ENCODE peak calls at places on chromosomes 16 and 17, in seven cellular contexts. K is Panc1, W is sigmoid colon, V is transverse colon, D is HCT116, O is esophagus muscularis mucosa, A is breast epithelium. S is an unnamed sample. For H3K27me3, the result is how much of the 10 kb centered on the place peaks cover.

GRCh38 chr17:64028874-64029464 is 8.5 kb upstream of the ICAM2 start:
- DNase-seq in K (no peak), W (peak), V (peak), D (peak), O (no peak), A (peak), S (peak)

GRCh38 chr17:5500804-5501391 is 14.5 kb downstream of the MIS12 start:
- DNase-seq in K (no peak), W (peak), V (peak), D (no peak), O (no peak), A (peak), S (peak)

GRCh38 chr16:58970775-58971174 is 236.7 kb upstream of the GOT2 start:
- DNase-seq in K (no peak), W (no peak), V (no peak), D (no peak), O (no peak), A (no peak), S (no peak)

GRCh38 chr17:66275651-66276050 is 26.8 kb upstream of the PRKCA start:
- DNase-seq in K (peak), W (no peak), V (no peak), D (peak), O (no peak), A (no peak), S (peak)

GRCh38 chr16:56632160-56632847 is at the start of gene MT1M:
- DNase-seq in K (no peak), W (peak), V (peak), D (no peak), O (no peak), A (no peak), S (peak)

GRCh38 chr17:26818736-26819135 is 475.2 kb upstream of the WSB1 start:
- DNase-seq in K (no peak), W (no peak), V (no peak), D (peak), O (peak), A (no peak), S (no peak)

GRCh38 chr16:82990155-82990554 is 363.4 kb downstream of the CDH13 start:
- DNase-seq in K (no peak), W (no peak), V (no peak), D (no peak), O (no peak), A (no peak), S (no peak)

GRCh38 chr16:18811925-18812324 is 10.6 kb upstream of the ARL6IP1 start:
- DNase-seq in K (no peak), W (no peak), V (no peak), D (no peak), O (no peak), A (no peak), S (no peak)

GRCh38 chr17:64920026-64920418 is 744 bp upstream of the LRRC37A3 start:
- DNase-seq in K (no peak), W (no peak), V (no peak), D (no peak), O (peak), A (no peak), S (no peak)

DNA sequence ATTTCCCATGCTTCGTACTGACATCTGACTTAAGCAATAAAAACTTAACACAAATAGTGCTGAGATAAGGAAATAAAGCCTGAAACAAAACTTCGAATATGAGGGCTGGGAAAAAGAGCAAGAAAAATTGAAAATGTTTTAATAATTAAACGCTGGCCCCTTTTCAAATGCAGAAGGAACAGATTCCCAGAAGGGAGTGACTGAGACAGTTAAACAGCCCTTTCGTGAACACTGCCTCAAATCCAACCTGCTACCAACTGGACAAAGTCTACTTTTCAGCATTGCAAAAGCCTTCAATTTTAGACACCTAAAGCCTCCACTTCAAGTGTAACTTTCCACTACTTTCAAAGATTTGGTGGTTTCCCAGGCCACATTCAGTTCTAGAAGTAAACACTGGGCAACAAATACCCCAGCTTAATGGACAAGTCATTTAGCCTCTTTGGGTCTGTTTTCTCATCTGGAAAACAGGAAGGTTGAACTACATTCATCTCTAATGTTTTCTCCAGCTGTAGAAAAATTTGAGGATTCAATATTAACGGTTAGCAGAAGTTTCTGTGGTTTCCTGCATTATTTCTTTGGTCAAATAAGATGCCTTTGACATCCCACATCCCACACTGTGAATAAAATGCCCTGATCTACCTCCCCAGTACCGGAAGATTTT is 11.8 kb downstream of the RFFL start:
- DNase-seq in K (no peak), W (no peak), V (no peak), D (no peak), O (no peak), A (no peak), S (no peak)
- TF ChIP-seq POLR2AphosphoS5 in K (no peak), W (no peak), V (no peak), D (no peak), O (no peak), A (no peak), S (peak)

GRCh38 chr16:85891776-85892166 is 7.2 kb upstream of the IRF8 start:
- DNase-seq in K (no peak), W (no peak), V (peak), D (no peak), O (no peak), A (no peak), S (no peak)

GRCh38 chr16:85897384-85897783 is 1.6 kb upstream of the IRF8 start:
- DNase-seq in K (no peak), W (no peak), V (no peak), D (no peak), O (no peak), A (no peak), S (no peak)

GRCh38 chr16:85898521-85899442 is at the start of gene IRF8:
- DNase-seq in K (no peak), W (peak), V (peak), D (no peak), O (peak), A (no peak), S (peak)

GRCh38 chr16:85891033-85891775 is 7.8 kb upstream of the IRF8 start:
- DNase-seq in K (no peak), W (no peak), V (no peak), D (peak), O (no peak), A (no peak), S (peak)

GRCh38 chr16:85894266-85894665 is 4.7 kb upstream of the IRF8 start:
- DNase-seq in K (no peak), W (no peak), V (peak), D (peak), O (no peak), A (no peak), S (no peak)
- H3K27me3 ChIP-seq in K (under half), W (under half), V (under half), D (under half), O (under half), A (under half), S (under half)

DNA sequence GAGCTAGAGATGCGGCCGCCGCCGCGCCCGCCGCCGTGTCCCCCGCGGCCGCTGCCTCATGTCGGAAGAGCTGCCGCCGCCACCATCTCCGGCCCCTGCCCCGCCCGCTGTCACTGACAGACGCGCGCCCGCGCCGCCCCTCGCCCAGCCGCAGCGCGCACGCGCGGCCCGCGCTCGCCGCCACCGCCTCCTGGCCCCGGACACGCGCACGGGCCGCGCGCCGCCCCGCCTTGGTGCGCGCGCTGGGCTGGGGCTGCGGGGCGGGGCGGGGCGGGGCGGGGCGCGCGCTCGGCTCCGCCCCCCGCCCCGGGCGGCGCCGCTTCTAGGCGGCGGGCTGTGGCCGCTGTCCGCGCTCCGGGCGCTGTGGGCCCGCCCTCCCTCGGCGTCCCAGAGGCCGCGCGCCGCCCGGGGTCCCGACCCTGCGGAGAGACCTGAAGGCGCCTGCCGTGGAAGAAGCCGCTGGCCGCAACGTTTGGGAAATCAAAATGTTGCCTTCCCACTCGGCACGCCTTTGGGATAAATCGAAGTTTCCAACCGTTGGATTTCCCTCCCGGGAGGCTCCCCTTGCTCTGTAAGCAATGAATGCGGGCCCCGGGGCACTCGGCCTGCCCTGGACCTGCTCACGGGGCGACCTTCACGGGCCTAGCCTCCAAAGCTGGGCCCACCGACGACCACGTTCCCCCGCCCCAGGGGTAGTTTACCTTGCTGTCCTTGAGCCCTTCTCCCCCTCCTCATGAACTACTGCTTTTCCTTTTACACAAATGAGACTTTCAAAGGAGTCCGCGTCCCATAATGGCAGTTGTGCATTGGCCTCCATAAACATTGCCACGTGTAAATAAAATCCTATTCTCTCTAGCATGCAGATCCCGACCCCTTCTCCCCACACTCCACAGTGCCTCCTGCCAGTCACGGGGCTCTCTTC is at the start of gene ADCY9:
- DNase-seq in K (no peak), W (peak), V (peak), D (peak), O (no peak), A (peak), S (peak)
- TF ChIP-seq POLR2AphosphoS5 in K (peak), W (peak), V (peak), D (peak), O (peak), A (no peak), S (no peak)

GRCh38 chr16:84368327-84368996 is at the start of gene ATP2C2:
- DNase-seq in K (no peak), W (no peak), V (peak), D (peak), O (no peak), A (peak), S (peak)
- H3K27me3 ChIP-seq in K (under half), W (under half), V (under half), D (under half), O (under half), A (under half), S (under half)

GRCh38 chr17:48608921-48609505 is 1.8 kb downstream of the HOXB7 start:
- DNase-seq in K (no peak), W (no peak), V (no peak), D (no peak), O (no peak), A (no peak), S (no peak)
- TF ChIP-seq POLR2AphosphoS5 in K (no peak), W (no peak), V (no peak), D (no peak), O (no peak), A (no peak), S (no peak)

GRCh38 chr17:79482719-79483118 is 128.1 kb downstream of the RBFOX3 start:
- DNase-seq in K (no peak), W (no peak), V (no peak), D (no peak), O (no peak), A (no peak), S (no peak)

GRCh38 chr17:79485399-79485985 is 125.4 kb downstream of the RBFOX3 start:
- DNase-seq in K (no peak), W (no peak), V (no peak), D (no peak), O (no peak), A (no peak), S (no peak)

GRCh38 chr17:79484600-79485398 is 126.1 kb downstream of the RBFOX3 start:
- DNase-seq in K (no peak), W (no peak), V (no peak), D (no peak), O (no peak), A (no peak), S (no peak)

GRCh38 chr17:79483842-79484241 is 127.0 kb downstream of the RBFOX3 start:
- DNase-seq in K (no peak), W (no peak), V (no peak), D (no peak), O (no peak), A (no peak), S (no peak)

GRCh38 chr17:79483122-79483521 is 127.7 kb downstream of the RBFOX3 start:
- DNase-seq in K (no peak), W (no peak), V (no peak), D (no peak), O (no peak), A (no peak), S (no peak)
- H3K27me3 ChIP-seq in K (under half), W (under half), V (half or more), D (half or more), O (under half), A (under half), S (under half)

DNA sequence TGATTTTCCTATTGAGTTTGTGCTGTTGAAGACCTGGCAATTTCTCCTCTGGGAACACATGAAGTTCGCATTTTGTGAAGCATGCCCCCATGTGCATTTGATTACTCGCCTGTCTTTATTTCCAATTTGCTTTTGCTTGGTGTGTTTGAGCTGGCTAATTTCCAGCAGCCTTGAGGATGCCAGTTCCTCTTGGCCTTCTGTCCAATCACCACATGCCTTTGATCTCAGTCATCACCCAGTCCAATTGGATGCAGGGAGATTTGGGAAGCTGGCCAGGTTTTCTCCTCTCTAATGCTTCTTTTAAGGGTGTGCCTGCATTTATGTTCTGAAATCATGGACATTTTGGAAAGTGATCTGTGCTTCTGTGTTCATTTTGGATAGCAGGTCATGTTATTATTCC is 3.8 kb upstream of the TMEM100 start:
- DNase-seq in K (no peak), W (peak), V (peak), D (no peak), O (no peak), A (no peak), S (peak)
- TF ChIP-seq POLR2AphosphoS5 in K (no peak), W (no peak), V (no peak), D (no peak), O (peak), A (no peak), S (peak)

DNA sequence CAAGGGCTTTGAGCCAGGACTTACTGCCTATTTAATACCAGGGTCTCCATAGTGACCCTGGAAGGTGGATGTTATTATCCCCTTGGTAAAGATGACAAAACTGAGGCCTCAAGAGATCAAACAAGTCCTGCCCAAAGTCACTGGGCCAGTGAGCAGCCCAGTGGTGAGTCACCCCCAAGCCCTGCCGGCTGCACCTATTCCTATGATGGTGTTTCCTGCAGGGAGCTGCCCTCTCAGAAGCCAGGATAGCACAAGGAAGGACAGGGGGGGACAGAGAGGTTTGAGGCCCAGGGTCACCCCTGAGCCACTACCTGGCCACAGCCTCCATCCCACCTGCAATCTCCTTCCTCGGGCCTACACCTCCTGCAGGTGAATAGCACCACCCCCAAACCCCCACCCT is 90.9 kb downstream of the SDK2 start:
- DNase-seq in K (no peak), W (no peak), V (no peak), D (no peak), O (no peak), A (no peak), S (no peak)
- H3K27me3 ChIP-seq in K (under half), W (under half), V (under half), D (under half), O (under half), A (under half), S (under half)

S was measured in prostate gland.